ENCODE peak calls at places on chromosomes 5 and 9, in six cellular contexts. T is T-helper 2 cell, K is epithelial cell of esophagus, H is foreskin fibroblast, M is GM03348, R is iPS-NIHi11. Y is an unnamed sample.

GRCh38 chr9:115263731-115264130 is 145.8 kb upstream of the TNC start:
- DNase-seq in T (no peak), K (peak; percentile 67), H (peak; percentile 84), M (peak; percentile 20), R (no peak), Y (no peak)

GRCh38 chr9:77423841-77424240 is 224.3 kb downstream of the GNA14 start:
- DNase-seq in T (no peak), K (no peak), H (no peak), M (no peak), R (no peak), Y (no peak)

GRCh38 chr5:159515909-159516415 is 185.7 kb upstream of the IL12B start:
- DNase-seq in T (peak; percentile 43), K (peak; percentile 77), H (no peak), M (peak; percentile 39), R (peak; percentile 82), Y (peak; percentile 70)

GRCh38 chr5:20166496-20166895 is 178.5 kb upstream of the CDH18 start:
- DNase-seq in T (no peak), K (no peak), H (no peak), M (no peak), R (no peak), Y (no peak)

GRCh38 chr5:959581-960531 is 48.7 kb upstream of the NKD2 start:
- DNase-seq in T (no peak), K (no peak), H (no peak), M (no peak), R (peak; percentile 14), Y (no peak)

GRCh38 chr9:127162567-127163365 is 40.3 kb upstream of the ANGPTL2 start:
- DNase-seq in T (no peak), K (no peak), H (no peak), M (no peak), R (no peak), Y (no peak)

GRCh38 chr5:176157656-176158055 is 80.6 kb upstream of the SIMC1 start:
- DNase-seq in T (no peak), K (peak; percentile 43), H (no peak), M (peak; percentile 75), R (no peak), Y (no peak)

GRCh38 chr5:169836835-169837234 is 143.5 kb downstream of the INSYN2B start:
- DNase-seq in T (no peak), K (no peak), H (no peak), M (no peak), R (no peak), Y (no peak)

GRCh38 chr5:156394642-156395393 is 67.9 kb downstream of the SGCD start:
- DNase-seq in T (no peak), K (no peak), H (no peak), M (no peak), R (no peak), Y (no peak)

GRCh38 chr9:125240649-125240999 is 519 bp downstream of the HSPA5 start:
- DNase-seq in T (peak; percentile 24), K (peak; percentile 39), H (no peak), M (peak; percentile 29), R (no peak), Y (no peak)

GRCh38 chr9:89137548-89138462 is 40.8 kb downstream of the SHC3 start:
- DNase-seq in T (no peak), K (peak; percentile 93), H (peak; percentile 91), M (peak; percentile 74), R (no peak), Y (no peak)

GRCh38 chr5:65326912-65327311 is 154.8 kb downstream of the ADAMTS6 start:
- DNase-seq in T (no peak), K (no peak), H (no peak), M (no peak), R (no peak), Y (no peak)

GRCh38 chr5:168482361-168482760 is 3.9 kb upstream of the RARS1 start:
- DNase-seq in T (no peak), K (no peak), H (no peak), M (no peak), R (no peak), Y (no peak)

GRCh38 chr5:81756016-81756415 is 5.1 kb upstream of the SSBP2 start:
- DNase-seq in T (no peak), K (no peak), H (no peak), M (no peak), R (no peak), Y (no peak)

GRCh38 chr9:114722937-114723620 is 41.1 kb upstream of the TEX48 start:
- DNase-seq in T (no peak), K (no peak), H (no peak), M (no peak), R (no peak), Y (no peak)

GRCh38 chr5:180799194-180799593 is 3.4 kb downstream of the MGAT1 start:
- DNase-seq in T (no peak), K (peak; percentile 49), H (no peak), M (no peak), R (peak; percentile 58), Y (no peak)

GRCh38 chr9:122377241-122378164 is 6.7 kb downstream of the PTGS1 start:
- DNase-seq in T (no peak), K (no peak), H (no peak), M (no peak), R (no peak), Y (no peak)

GRCh38 chr9:75532651-75533050 is 357.8 kb upstream of the PCSK5 start:
- DNase-seq in T (no peak), K (no peak), H (no peak), M (no peak), R (no peak), Y (no peak)

GRCh38 chr9:12889402-12890106 is 114.7 kb downstream of the LURAP1L start:
- DNase-seq in T (no peak), K (no peak), H (no peak), M (no peak), R (no peak), Y (no peak)

GRCh38 chr9:115997923-115998322 is 155.7 kb upstream of the PAPPA start:
- DNase-seq in T (no peak), K (no peak), H (peak; percentile 82), M (peak; percentile 40), R (no peak), Y (no peak)

GRCh38 chr5:179225387-179225786 is 119.9 kb downstream of the ADAMTS2 start:
- DNase-seq in T (no peak), K (no peak), H (no peak), M (no peak), R (no peak), Y (no peak)

GRCh38 chr5:75322066-75322465 is 15.0 kb upstream of the HMGCR start:
- DNase-seq in T (no peak), K (no peak), H (no peak), M (no peak), R (peak; percentile 39), Y (no peak)

GRCh38 chr9:137506702-137507171 is 43.5 kb downstream of the PNPLA7 start:
- DNase-seq in T (no peak), K (no peak), H (peak; percentile 77), M (peak; percentile 76), R (peak; percentile 2), Y (no peak)

GRCh38 chr5:71778678-71779276 is 59.7 kb downstream of the CARTPT start:
- DNase-seq in T (no peak), K (peak; percentile 58), H (no peak), M (peak; percentile 46), R (peak; percentile 35), Y (no peak)

GRCh38 chr9:89928106-89928505 is 323.3 kb downstream of the GADD45G start:
- DNase-seq in T (no peak), K (no peak), H (no peak), M (no peak), R (no peak), Y (no peak)

GRCh38 chr5:173920866-173921265 is 32.7 kb downstream of the CPEB4 start:
- DNase-seq in T (no peak), K (no peak), H (no peak), M (no peak), R (no peak), Y (no peak)

GRCh38 chr9:108443278-108443633 is 412.5 kb downstream of the ACTL7B start:
- DNase-seq in T (no peak), K (no peak), H (peak; percentile 44), M (no peak), R (no peak), Y (no peak)

GRCh38 chr9:19641046-19641445 is 147.8 kb downstream of the SLC24A2 start:
- DNase-seq in T (no peak), K (no peak), H (no peak), M (peak; percentile 9), R (peak; percentile 26), Y (no peak)

GRCh38 chr5:92969781-92970237 is 611.2 kb downstream of the NR2F1-AS1 start:
- DNase-seq in T (no peak), K (no peak), H (no peak), M (no peak), R (no peak), Y (no peak)

GRCh38 chr5:14328144-14328543 is 185.0 kb downstream of the TRIO start:
- DNase-seq in T (no peak), K (no peak), H (no peak), M (no peak), R (no peak), Y (no peak)

GRCh38 chr9:126440938-126441337 is 114.3 kb downstream of the MVB12B start:
- DNase-seq in T (no peak), K (no peak), H (peak; percentile 80), M (peak; percentile 90), R (no peak), Y (no peak)

GRCh38 chr5:146334074-146334533 is 4.5 kb upstream of the POU4F3 start:
- DNase-seq in T (no peak), K (no peak), H (no peak), M (no peak), R (peak; percentile 30), Y (no peak)

GRCh38 chr5:141958773-141959172 is 771 bp upstream of the PCDH12 start:
- DNase-seq in T (no peak), K (peak; percentile 68), H (no peak), M (no peak), R (no peak), Y (no peak)

GRCh38 chr9:104367507-104367906 is 136.6 kb upstream of the OR13F1 start:
- DNase-seq in T (no peak), K (no peak), H (no peak), M (no peak), R (no peak), Y (no peak)

Y was measured in GM13977.